ENCODE peak calls at places on chromosomes 13 and 19, in six cellular contexts. I is left ventricle myocardium superior, E is GM23338, Q is AG08396, Z is KG1, L is WERI-Rb-1. D is an unnamed sample.

GRCh38 chr13:80840313-80840976 is 499.5 kb upstream of the SPRY2 start:
- DNase-seq in L (no peak), E (peak), Q (no peak), Z (no peak), I (no peak), D (no peak)

GRCh38 chr13:45527699-45528462 is 63.1 kb downstream of the COG3 start:
- DNase-seq in Z (no peak), I (no peak), L (no peak), Q (no peak), E (no peak), D (no peak)

GRCh38 chr13:67299072-67299635 is 69.0 kb upstream of the PCDH9 start:
- DNase-seq in E (no peak), Q (peak), I (no peak), L (no peak), Z (no peak), D (no peak)

GRCh38 chr13:112877066-112877465 is 91.9 kb upstream of the MCF2L start:
- DNase-seq in E (no peak), L (no peak), I (peak), Z (no peak), Q (no peak), D (no peak)

GRCh38 chr13:98998831-98999634 is 21.2 kb upstream of the DOCK9 start:
- DNase-seq in Z (no peak), Q (no peak), I (no peak), E (no peak), L (peak), D (no peak)

GRCh38 chr19:38321646-38322323 is 2.1 kb downstream of the KCNK6 start:
- DNase-seq in Z (no peak), Q (peak), E (no peak), I (peak), L (no peak), D (no peak)

GRCh38 chr19:6693056-6693471 is 23.1 kb upstream of the TNFSF14 start:
- DNase-seq in Z (no peak), I (no peak), L (no peak), E (peak), Q (no peak), D (no peak)

GRCh38 chr19:32422435-32422834 is 16.9 kb downstream of the DPY19L3 start:
- DNase-seq in L (no peak), Q (no peak), Z (no peak), E (no peak), I (no peak), D (no peak)

GRCh38 chr19:55377356-55378131 is 918 bp downstream of the TMEM190 start:
- DNase-seq in I (no peak), Z (no peak), Q (no peak), E (peak), L (no peak), D (peak)

GRCh38 chr19:47723573-47723923 is 10.3 kb downstream of the EHD2 start:
- DNase-seq in E (no peak), L (peak), I (peak), Z (peak), Q (no peak), D (no peak)

GRCh38 chr13:29499766-29500165 is 95.7 kb downstream of the SLC7A1 start:
- DNase-seq in E (no peak), L (no peak), I (no peak), Q (no peak), Z (no peak), D (no peak)

GRCh38 chr13:50457430-50458393 is 385.8 kb downstream of the DLEU7 start:
- DNase-seq in E (no peak), Z (no peak), L (no peak), I (no peak), Q (no peak), D (no peak)

GRCh38 chr13:98252931-98253470 is 75.9 kb upstream of the RNF113B start:
- DNase-seq in I (no peak), Z (no peak), E (no peak), Q (peak), L (no peak), D (no peak)

GRCh38 chr19:30206187-30206586 is 166.0 kb upstream of the ZNF536 start:
- DNase-seq in L (no peak), I (no peak), Q (no peak), E (no peak), Z (no peak), D (no peak)

GRCh38 chr19:34155686-34156085 is 16.6 kb upstream of the LSM14A start:
- DNase-seq in I (no peak), L (no peak), Q (no peak), E (no peak), Z (no peak), D (no peak)

GRCh38 chr19:11435833-11436313 is 438 bp downstream of the PRKCSH start:
- DNase-seq in I (no peak), Q (peak), L (no peak), Z (no peak), E (peak), D (peak)

GRCh38 chr13:27977476-27978300 is 8.6 kb upstream of the CDX2 start:
- DNase-seq in Q (no peak), I (no peak), L (no peak), E (peak), Z (no peak), D (no peak)

GRCh38 chr19:13077233-13077632 is 25.4 kb downstream of the LYL1 start:
- DNase-seq in Z (no peak), L (no peak), Q (no peak), I (no peak), E (peak), D (no peak)

GRCh38 chr19:49786432-49786831 is 19.6 kb downstream of the AP2A1 start:
- DNase-seq in I (no peak), Z (no peak), L (no peak), Q (peak), E (no peak), D (no peak)

GRCh38 chr13:32362574-32362973 is 47.3 kb downstream of the BRCA2 start:
- DNase-seq in E (no peak), Z (no peak), I (no peak), Q (no peak), L (no peak), D (no peak)

GRCh38 chr19:29378543-29379105 is 147.2 kb upstream of the VSTM2B start:
- DNase-seq in Z (no peak), L (no peak), E (no peak), I (no peak), Q (no peak), D (peak)

GRCh38 chr19:32224371-32225244 is 120.8 kb upstream of the ZNF507 start:
- DNase-seq in Z (peak), Q (peak), I (peak), L (peak), E (peak), D (peak)

GRCh38 chr13:51644649-51645048 is 60.4 kb downstream of the WDFY2 start:
- DNase-seq in Q (no peak), E (no peak), I (no peak), Z (no peak), L (no peak), D (no peak)

GRCh38 chr19:4183967-4184717 is 1.7 kb downstream of the ANKRD24 start:
- DNase-seq in E (no peak), I (no peak), L (peak), Z (no peak), Q (no peak), D (peak)

GRCh38 chr19:12938536-12939291 is at the start of gene CALR:
- DNase-seq in Q (peak), I (no peak), E (no peak), L (peak), Z (no peak), D (no peak)

GRCh38 chr13:19967619-19968018 is 9.1 kb downstream of the ZMYM2 start:
- DNase-seq in Q (no peak), E (no peak), Z (no peak), I (no peak), L (no peak), D (no peak)

GRCh38 chr13:103200118-103200885 is 134.1 kb upstream of the SLC10A2 start:
- DNase-seq in I (no peak), E (no peak), Q (no peak), L (peak), Z (no peak), D (no peak)

GRCh38 chr13:101354895-101355294 is 61.4 kb downstream of the NALCN start:
- DNase-seq in I (no peak), Z (no peak), L (no peak), Q (no peak), E (no peak), D (no peak)

GRCh38 chr19:1079566-1080111 is 12.7 kb downstream of the ARHGAP45 start:
- DNase-seq in L (no peak), Q (no peak), I (peak), Z (no peak), E (peak), D (no peak)

GRCh38 chr13:31530883-31531282 is 208.4 kb upstream of the RXFP2 start:
- DNase-seq in Z (no peak), Q (no peak), L (no peak), E (no peak), I (no peak), D (no peak)

GRCh38 chr13:44470623-44471562 is 97.3 kb downstream of the SERP2 start:
- DNase-seq in E (peak), Z (no peak), L (no peak), I (no peak), Q (no peak), D (no peak)

GRCh38 chr19:23779645-23780044 is 21.0 kb upstream of the ZNF681 start:
- DNase-seq in I (no peak), Z (no peak), L (no peak), E (no peak), Q (no peak), D (no peak)

GRCh38 chr13:110615005-110615321 is 382 bp upstream of the NAXD start:
- DNase-seq in Z (no peak), I (no peak), Q (no peak), L (no peak), E (no peak), D (no peak)

GRCh38 chr13:101985321-101985720 is 416.5 kb downstream of the FGF14 start:
- DNase-seq in I (no peak), E (no peak), Z (no peak), L (no peak), Q (peak), D (no peak)

GRCh38 chr13:85521586-85521985 is 277.6 kb downstream of the SLITRK6 start:
- DNase-seq in I (no peak), E (no peak), Z (no peak), L (no peak), Q (no peak), D (no peak)

GRCh38 chr13:28820099-28821051 is at the start of gene MTUS2:
- DNase-seq in E (peak), Z (no peak), I (peak), L (no peak), Q (no peak), D (peak)

GRCh38 chr13:49806126-49806536 is 13.6 kb upstream of the KPNA3 start:
- DNase-seq in L (no peak), Q (no peak), E (no peak), Z (no peak), I (no peak), D (no peak)